ENCODE peak calls at places on chromosomes 1 and 21, in eight cellular contexts. One of them, this sample, is unnamed.

GRCh38 chr21:17797967-17798366 is 21.2 kb downstream of the C21orf91 start:
- DNase-seq in mammary epithelial cell: no peak
- DNase-seq in BJ: no peak
- DNase-seq in fibroblast of lung: no peak
- DNase-seq in psoas muscle: no peak
- DNase-seq in colonic mucosa: no peak
- DNase-seq in testis: no peak
- DNase-seq in CD4-positive, alpha-beta T cell: no peak
- DNase-seq in this sample: no peak

GRCh38 chr1:205579711-205580110 is 52.1 kb downstream of the ELK4 start:
- DNase-seq in mammary epithelial cell: no peak
- DNase-seq in BJ: no peak
- DNase-seq in fibroblast of lung: no peak
- DNase-seq in psoas muscle: no peak
- DNase-seq in colonic mucosa: peak; percentile 15
- DNase-seq in testis: no peak
- DNase-seq in CD4-positive, alpha-beta T cell: peak; percentile 15
- DNase-seq in this sample: no peak

GRCh38 chr1:92877792-92878191 is 46.0 kb downstream of the RPL5 start:
- DNase-seq in mammary epithelial cell: no peak
- DNase-seq in BJ: no peak
- DNase-seq in fibroblast of lung: peak; percentile 47
- DNase-seq in psoas muscle: no peak
- DNase-seq in colonic mucosa: no peak
- DNase-seq in testis: no peak
- DNase-seq in CD4-positive, alpha-beta T cell: no peak
- DNase-seq in this sample: no peak

GRCh38 chr1:38508272-38508671 is 351.3 kb downstream of the RRAGC start:
- DNase-seq in mammary epithelial cell: no peak
- DNase-seq in BJ: no peak
- DNase-seq in fibroblast of lung: no peak
- DNase-seq in psoas muscle: no peak
- DNase-seq in colonic mucosa: no peak
- DNase-seq in testis: no peak
- DNase-seq in CD4-positive, alpha-beta T cell: no peak
- DNase-seq in this sample: no peak

GRCh38 chr1:66769512-66770229 is 17.4 kb downstream of the DYNLT5 start:
- DNase-seq in mammary epithelial cell: no peak
- DNase-seq in BJ: no peak
- DNase-seq in fibroblast of lung: no peak
- DNase-seq in psoas muscle: no peak
- DNase-seq in colonic mucosa: no peak
- DNase-seq in testis: no peak
- DNase-seq in CD4-positive, alpha-beta T cell: no peak
- DNase-seq in this sample: no peak

GRCh38 chr1:206940588-206940936 is 5.7 kb downstream of the PIGR start:
- DNase-seq in mammary epithelial cell: no peak
- DNase-seq in BJ: no peak
- DNase-seq in fibroblast of lung: no peak
- DNase-seq in psoas muscle: no peak
- DNase-seq in colonic mucosa: no peak
- DNase-seq in testis: no peak
- DNase-seq in CD4-positive, alpha-beta T cell: no peak
- DNase-seq in this sample: no peak

GRCh38 chr1:111199881-111200801 is at the start of gene DENND2D:
- DNase-seq in mammary epithelial cell: no peak
- DNase-seq in BJ: no peak
- DNase-seq in fibroblast of lung: no peak
- DNase-seq in psoas muscle: peak; percentile 32
- DNase-seq in colonic mucosa: peak; percentile 73
- DNase-seq in testis: peak; percentile 67
- DNase-seq in CD4-positive, alpha-beta T cell: peak; percentile 68
- DNase-seq in this sample: no peak

GRCh38 chr1:99659755-99660210 is 13.9 kb downstream of the PALMD start:
- DNase-seq in mammary epithelial cell: peak; percentile 98
- DNase-seq in BJ: no peak
- DNase-seq in fibroblast of lung: no peak
- DNase-seq in psoas muscle: no peak
- DNase-seq in colonic mucosa: no peak
- DNase-seq in testis: no peak
- DNase-seq in CD4-positive, alpha-beta T cell: no peak
- DNase-seq in this sample: no peak

GRCh38 chr1:22841754-22842370 is 130.8 kb downstream of the LACTBL1 start:
- DNase-seq in mammary epithelial cell: no peak
- DNase-seq in BJ: no peak
- DNase-seq in fibroblast of lung: no peak
- DNase-seq in psoas muscle: peak; percentile 36
- DNase-seq in colonic mucosa: no peak
- DNase-seq in testis: no peak
- DNase-seq in CD4-positive, alpha-beta T cell: no peak
- DNase-seq in this sample: no peak

GRCh38 chr21:44887126-44887806 is 13.8 kb upstream of the PTTG1IP start:
- DNase-seq in mammary epithelial cell: no peak
- DNase-seq in BJ: no peak
- DNase-seq in fibroblast of lung: no peak
- DNase-seq in psoas muscle: no peak
- DNase-seq in colonic mucosa: no peak
- DNase-seq in testis: no peak
- DNase-seq in CD4-positive, alpha-beta T cell: no peak
- DNase-seq in this sample: no peak

GRCh38 chr1:84467298-84467697 is 11.8 kb upstream of the RPF1 start:
- DNase-seq in mammary epithelial cell: peak; percentile 17
- DNase-seq in BJ: no peak
- DNase-seq in fibroblast of lung: no peak
- DNase-seq in psoas muscle: no peak
- DNase-seq in colonic mucosa: no peak
- DNase-seq in testis: no peak
- DNase-seq in CD4-positive, alpha-beta T cell: no peak
- DNase-seq in this sample: no peak
- H3K27me3 ChIP-seq in mammary epithelial cell: no peaks in the 10 kb centered on the region
- H3K27me3 ChIP-seq in BJ: peaks cover 6% of the 10 kb centered on the region
- H3K27me3 ChIP-seq in fibroblast of lung: peaks cover 3% of the 10 kb centered on the region
- H3K27me3 ChIP-seq in psoas muscle: peaks cover 17% of the 10 kb centered on the region
- H3K27me3 ChIP-seq in colonic mucosa: no peaks in the 10 kb centered on the region
- H3K27me3 ChIP-seq in testis: no peaks in the 10 kb centered on the region
- H3K27me3 ChIP-seq in CD4-positive, alpha-beta T cell: peaks cover 54% of the 10 kb centered on the region
- H3K27me3 ChIP-seq in this sample: no peaks in the 10 kb centered on the region

DNA sequence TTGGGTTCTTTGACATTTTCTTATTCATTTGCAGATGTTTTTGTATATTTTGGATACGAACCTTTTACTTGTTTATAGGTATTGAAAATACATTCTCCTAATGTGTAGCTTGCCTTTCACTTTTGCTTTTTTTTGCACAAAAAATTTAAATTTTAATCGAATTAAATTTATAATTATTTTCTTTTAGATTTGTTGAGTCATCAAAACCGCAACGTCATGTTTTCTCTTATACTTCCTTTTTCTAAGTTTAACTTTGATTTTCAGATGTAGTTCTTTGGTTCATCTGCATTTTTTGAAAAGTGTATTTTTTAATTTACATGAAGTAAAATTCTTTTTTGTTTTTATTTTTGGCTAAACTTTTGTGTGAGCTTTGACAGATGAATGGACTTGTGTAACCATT is 243.7 kb upstream of the DPYD start:
- DNase-seq in mammary epithelial cell: no peak
- DNase-seq in BJ: no peak
- DNase-seq in fibroblast of lung: no peak
- DNase-seq in psoas muscle: no peak
- DNase-seq in colonic mucosa: no peak
- DNase-seq in testis: no peak
- DNase-seq in CD4-positive, alpha-beta T cell: no peak
- DNase-seq in this sample: no peak
- H3K27me3 ChIP-seq in mammary epithelial cell: no peaks in the 10 kb centered on the region
- H3K27me3 ChIP-seq in BJ: no peaks in the 10 kb centered on the region
- H3K27me3 ChIP-seq in fibroblast of lung: no peaks in the 10 kb centered on the region
- H3K27me3 ChIP-seq in psoas muscle: no peaks in the 10 kb centered on the region
- H3K27me3 ChIP-seq in colonic mucosa: no peaks in the 10 kb centered on the region
- H3K27me3 ChIP-seq in testis: no peaks in the 10 kb centered on the region
- H3K27me3 ChIP-seq in CD4-positive, alpha-beta T cell: no peaks in the 10 kb centered on the region
- H3K27me3 ChIP-seq in this sample: no peaks in the 10 kb centered on the region

DNA sequence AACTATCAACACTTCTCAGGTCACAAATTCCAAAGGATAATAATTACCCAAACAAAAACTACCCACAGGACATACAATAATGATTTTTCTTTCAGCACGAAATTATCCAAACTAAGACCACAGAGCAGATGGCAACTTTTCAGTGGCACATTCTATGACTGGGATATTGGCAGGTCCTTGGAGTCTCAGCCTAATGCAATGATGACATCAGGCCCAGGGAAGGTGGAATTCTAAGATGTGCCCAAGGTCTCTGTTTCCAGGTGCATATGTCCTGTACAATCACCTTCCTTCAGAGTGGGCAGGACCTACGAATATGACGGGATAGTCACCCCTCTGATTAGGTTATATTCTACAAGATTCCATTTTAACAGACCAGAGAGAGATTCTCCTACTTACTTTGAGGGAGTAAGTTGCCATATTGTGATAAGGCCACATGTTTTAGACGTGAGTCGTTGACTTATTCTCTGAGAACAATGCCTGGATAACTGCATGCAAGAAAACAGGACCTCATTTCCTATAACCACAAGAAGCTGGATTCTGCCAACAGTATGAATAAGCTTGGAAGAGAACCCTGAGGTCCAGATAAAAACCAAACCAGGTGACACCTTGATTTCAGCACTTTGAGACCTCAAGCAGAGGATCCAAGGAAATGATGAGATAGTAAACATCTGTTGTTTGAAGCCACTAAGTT is 69.9 kb downstream of the ZC3H11B start:
- DNase-seq in mammary epithelial cell: peak; percentile 32
- DNase-seq in BJ: no peak
- DNase-seq in fibroblast of lung: no peak
- DNase-seq in psoas muscle: no peak
- DNase-seq in colonic mucosa: no peak
- DNase-seq in testis: no peak
- DNase-seq in CD4-positive, alpha-beta T cell: no peak
- DNase-seq in this sample: peak; percentile 66
- H3K27me3 ChIP-seq in mammary epithelial cell: peaks cover 2% of the 10 kb centered on the region
- H3K27me3 ChIP-seq in BJ: no peaks in the 10 kb centered on the region
- H3K27me3 ChIP-seq in fibroblast of lung: no peaks in the 10 kb centered on the region
- H3K27me3 ChIP-seq in psoas muscle: no peaks in the 10 kb centered on the region
- H3K27me3 ChIP-seq in colonic mucosa: no peaks in the 10 kb centered on the region
- H3K27me3 ChIP-seq in testis: no peaks in the 10 kb centered on the region
- H3K27me3 ChIP-seq in CD4-positive, alpha-beta T cell: no peaks in the 10 kb centered on the region
- H3K27me3 ChIP-seq in this sample: no peaks in the 10 kb centered on the region

DNA sequence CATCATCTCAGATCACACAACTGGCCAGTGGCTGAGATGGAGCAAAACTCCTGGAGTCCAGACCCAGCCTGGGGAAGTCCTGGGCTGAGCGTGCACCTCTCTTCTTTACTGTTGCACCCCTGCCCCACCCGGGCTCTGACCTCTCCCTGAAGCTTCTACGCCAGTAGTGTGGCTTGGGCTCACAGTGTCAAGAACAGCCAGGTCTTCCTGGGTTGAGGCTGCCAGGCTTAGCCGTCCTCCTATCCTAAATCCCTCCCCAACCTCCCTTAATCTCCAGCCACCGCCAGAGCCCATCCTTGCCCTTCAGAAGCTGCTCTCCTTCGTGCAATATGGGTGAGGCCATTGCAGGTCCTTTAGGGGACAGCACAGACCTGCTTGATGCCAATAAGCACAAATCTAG is 399.2 kb upstream of the VAMP3 start:
- DNase-seq in mammary epithelial cell: no peak
- DNase-seq in BJ: no peak
- DNase-seq in fibroblast of lung: no peak
- DNase-seq in psoas muscle: no peak
- DNase-seq in colonic mucosa: no peak
- DNase-seq in testis: no peak
- DNase-seq in CD4-positive, alpha-beta T cell: no peak
- DNase-seq in this sample: no peak
- H3K27me3 ChIP-seq in mammary epithelial cell: no peaks in the 10 kb centered on the region
- H3K27me3 ChIP-seq in BJ: no peaks in the 10 kb centered on the region
- H3K27me3 ChIP-seq in fibroblast of lung: no peaks in the 10 kb centered on the region
- H3K27me3 ChIP-seq in psoas muscle: no peaks in the 10 kb centered on the region
- H3K27me3 ChIP-seq in colonic mucosa: no peaks in the 10 kb centered on the region
- H3K27me3 ChIP-seq in testis: no peaks in the 10 kb centered on the region
- H3K27me3 ChIP-seq in CD4-positive, alpha-beta T cell: no peaks in the 10 kb centered on the region
- H3K27me3 ChIP-seq in this sample: no peaks in the 10 kb centered on the region

DNA sequence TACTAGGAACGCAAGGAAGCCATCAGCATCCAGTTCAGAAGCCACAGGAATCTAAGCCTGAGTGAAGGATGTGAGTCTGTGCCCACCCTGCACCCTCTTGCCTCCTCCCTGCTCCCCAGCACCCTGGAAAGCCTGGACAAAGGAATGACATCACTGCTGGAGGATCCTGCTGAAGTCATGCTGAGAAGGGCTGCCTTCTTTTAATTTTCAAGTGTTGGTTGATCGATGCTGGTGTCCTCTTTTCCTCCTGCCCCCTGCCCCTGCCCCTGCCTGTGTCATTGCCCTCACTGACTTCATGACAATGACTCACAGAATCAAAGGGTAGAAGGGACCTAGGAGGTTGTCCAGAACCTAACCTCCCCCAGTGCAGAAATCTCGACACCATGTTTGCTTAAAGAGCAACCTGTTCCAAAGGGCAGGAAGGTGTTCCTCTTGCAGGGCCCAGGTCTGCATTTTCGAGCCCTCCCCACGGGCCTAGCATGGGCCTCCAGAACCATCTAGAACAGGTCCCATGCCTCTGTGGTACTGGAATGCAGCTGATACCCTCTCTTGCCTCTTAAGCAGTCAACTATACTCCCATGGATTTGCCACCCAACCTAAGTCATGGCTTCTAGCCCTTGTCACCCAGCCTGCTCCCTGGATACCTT is 9.6 kb downstream of the DHRS3 start:
- DNase-seq in mammary epithelial cell: no peak
- DNase-seq in BJ: no peak
- DNase-seq in fibroblast of lung: no peak
- DNase-seq in psoas muscle: no peak
- DNase-seq in colonic mucosa: no peak
- DNase-seq in testis: no peak
- DNase-seq in CD4-positive, alpha-beta T cell: no peak
- DNase-seq in this sample: no peak
- H3K27me3 ChIP-seq in mammary epithelial cell: no peaks in the 10 kb centered on the region
- H3K27me3 ChIP-seq in BJ: no peaks in the 10 kb centered on the region
- H3K27me3 ChIP-seq in fibroblast of lung: no peaks in the 10 kb centered on the region
- H3K27me3 ChIP-seq in psoas muscle: no peaks in the 10 kb centered on the region
- H3K27me3 ChIP-seq in colonic mucosa: no peaks in the 10 kb centered on the region
- H3K27me3 ChIP-seq in testis: no peaks in the 10 kb centered on the region
- H3K27me3 ChIP-seq in CD4-positive, alpha-beta T cell: no peaks in the 10 kb centered on the region
- H3K27me3 ChIP-seq in this sample: no peaks in the 10 kb centered on the region

GRCh38 chr1:2152914-2153313 is 41.7 kb downstream of the FAAP20 start:
- DNase-seq in mammary epithelial cell: peak; percentile 46
- DNase-seq in BJ: no peak
- DNase-seq in fibroblast of lung: no peak
- DNase-seq in psoas muscle: no peak
- DNase-seq in colonic mucosa: no peak
- DNase-seq in testis: no peak
- DNase-seq in CD4-positive, alpha-beta T cell: no peak
- DNase-seq in this sample: no peak
- H3K27me3 ChIP-seq in mammary epithelial cell: no peaks in the 10 kb centered on the region
- H3K27me3 ChIP-seq in BJ: no peaks in the 10 kb centered on the region
- H3K27me3 ChIP-seq in fibroblast of lung: no peaks in the 10 kb centered on the region
- H3K27me3 ChIP-seq in psoas muscle: no peaks in the 10 kb centered on the region
- H3K27me3 ChIP-seq in colonic mucosa: no peaks in the 10 kb centered on the region
- H3K27me3 ChIP-seq in testis: no peaks in the 10 kb centered on the region
- H3K27me3 ChIP-seq in CD4-positive, alpha-beta T cell: no peaks in the 10 kb centered on the region
- H3K27me3 ChIP-seq in this sample: no peaks in the 10 kb centered on the region

GRCh38 chr1:18872071-18872611 is 12.7 kb upstream of the TAS1R2 start:
- DNase-seq in mammary epithelial cell: no peak
- DNase-seq in BJ: no peak
- DNase-seq in fibroblast of lung: no peak
- DNase-seq in psoas muscle: no peak
- DNase-seq in colonic mucosa: no peak
- DNase-seq in testis: no peak
- DNase-seq in CD4-positive, alpha-beta T cell: no peak
- DNase-seq in this sample: no peak
- H3K27me3 ChIP-seq in mammary epithelial cell: no peaks in the 10 kb centered on the region
- H3K27me3 ChIP-seq in BJ: peaks cover 3% of the 10 kb centered on the region
- H3K27me3 ChIP-seq in fibroblast of lung: no peaks in the 10 kb centered on the region
- H3K27me3 ChIP-seq in psoas muscle: no peaks in the 10 kb centered on the region
- H3K27me3 ChIP-seq in colonic mucosa: no peaks in the 10 kb centered on the region
- H3K27me3 ChIP-seq in testis: no peaks in the 10 kb centered on the region
- H3K27me3 ChIP-seq in CD4-positive, alpha-beta T cell: no peaks in the 10 kb centered on the region
- H3K27me3 ChIP-seq in this sample: peaks cover 10% of the 10 kb centered on the region